ENCODE peak calls at places on chromosomes 7 and 10, in five cellular contexts. E is heart left ventricle, K is cardiac muscle cell, A is uterus, U is lower lobe of right lung. F is an unnamed sample. For H3K27me3 and H3K4me1, the result is how much of the 10 kb centered on the place peaks cover.

GRCh38 chr10:16646474-16647059 is 124.9 kb upstream of the C1QL3 start:
- DNase-seq in E (no peak), K (no peak), A (no peak), U (no peak), F (no peak)

GRCh38 chr7:11835260-11835659 is 3.3 kb upstream of the THSD7A start:
- DNase-seq in E (no peak), K (no peak), A (no peak), U (no peak), F (no peak)

GRCh38 chr10:1309969-1310789 is 254.0 kb downstream of the WDR37 start:
- DNase-seq in E (no peak), K (no peak), A (no peak), U (no peak), F (no peak)

GRCh38 chr10:133266056-133266795 is 10.4 kb downstream of the ADAM8 start:
- DNase-seq in E (no peak), K (no peak), A (no peak), U (no peak), F (no peak)

GRCh38 chr10:84179059-84179710 is 5.6 kb downstream of the GPR15LG start:
- DNase-seq in E (no peak), K (no peak), A (no peak), U (no peak), F (no peak)

GRCh38 chr10:92240289-92241157 is 50.4 kb downstream of the CPEB3 start:
- DNase-seq in E (peak), K (peak), A (peak), U (peak), F (peak)

GRCh38 chr7:68587599-68587998 is 1010.7 kb upstream of the AUTS2 start:
- DNase-seq in E (no peak), K (no peak), A (no peak), U (no peak), F (no peak)

GRCh38 chr10:117860823-117861222 is 185.9 kb downstream of the RAB11FIP2 start:
- DNase-seq in E (no peak), K (no peak), A (no peak), U (no peak), F (no peak)

GRCh38 chr10:5416981-5417380 is 4.6 kb downstream of the NET1 start:
- DNase-seq in E (no peak), K (no peak), A (no peak), U (no peak), F (no peak)

GRCh38 chr7:94710256-94710655 is 54.3 kb upstream of the SGCE start:
- DNase-seq in E (no peak), K (no peak), A (no peak), U (no peak), F (no peak)

GRCh38 chr10:22931948-22932347 is 4.1 kb downstream of the ARMC3 start:
- DNase-seq in E (no peak), K (no peak), A (no peak), U (no peak), F (no peak)

GRCh38 chr10:6269953-6270867 is 67.5 kb downstream of the PFKFB3 start:
- DNase-seq in E (no peak), K (no peak), A (no peak), U (peak), F (peak)

GRCh38 chr7:28465697-28466096 is 53.4 kb downstream of the CREB5 start:
- DNase-seq in E (no peak), K (no peak), A (no peak), U (no peak), F (no peak)

GRCh38 chr10:103806376-103807320 is 48.7 kb downstream of the SH3PXD2A start:
- DNase-seq in E (no peak), K (no peak), A (no peak), U (no peak), F (no peak)

GRCh38 chr10:25162391-25162790 is 12.4 kb upstream of the GPR158 start:
- DNase-seq in E (no peak), K (no peak), A (no peak), U (no peak), F (no peak)
- H3K27me3 ChIP-seq in E (under half), K (under half), A (under half), U (under half), F (under half)

GRCh38 chr7:69932034-69932628 is 333.9 kb downstream of the AUTS2 start:
- DNase-seq in E (no peak), K (peak), A (peak), U (no peak), F (peak)
- TF ChIP-seq CTCF in E (peak), K (peak), A (peak), U (peak), F (peak)

GRCh38 chr10:3811331-3811870 is 26.4 kb upstream of the KLF6 start:
- DNase-seq in E (peak), K (no peak), A (no peak), U (no peak), F (peak)
- H3K4me1 ChIP-seq in E (under half), K (under half), A (under half), U (half or more), F (half or more)

DNA sequence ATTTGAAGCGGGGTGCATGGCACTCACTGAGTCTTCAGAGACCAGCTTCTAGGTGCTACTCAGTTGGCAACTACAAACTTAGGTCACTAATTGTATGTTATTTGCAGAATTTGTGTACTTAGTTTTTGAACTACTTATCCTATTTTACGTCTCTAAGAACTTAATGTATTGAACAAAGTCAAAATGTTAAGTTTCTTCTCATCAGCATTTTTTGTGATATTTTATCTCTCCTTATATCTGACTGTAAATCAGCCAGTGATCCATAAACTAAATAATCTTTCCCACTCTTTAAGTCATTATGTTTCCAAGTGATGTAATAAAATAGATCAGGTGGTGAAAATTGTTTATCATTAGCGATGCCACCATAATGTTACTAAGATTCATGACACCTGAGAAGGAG is 60.3 kb upstream of the TMEM248 start:
- DNase-seq in E (no peak), K (no peak), A (no peak), U (no peak), F (no peak)
- H3K27me3 ChIP-seq in E (under half), K (under half), A (under half), U (under half), F (under half)

GRCh38 chr7:45217358-45217757 is 59.8 kb downstream of the RAMP3 start:
- DNase-seq in E (no peak), K (peak), A (no peak), U (no peak), F (no peak)
- TF ChIP-seq CTCF in E (peak), K (peak), A (no peak), U (peak), F (no peak)

GRCh38 chr10:124649209-124649608 is 95.0 kb downstream of the FAM53B start:
- DNase-seq in E (peak), K (no peak), A (peak), U (no peak), F (peak)
- H3K4me1 ChIP-seq in E (half or more), K (under half), A (under half), U (half or more), F (under half)

DNA sequence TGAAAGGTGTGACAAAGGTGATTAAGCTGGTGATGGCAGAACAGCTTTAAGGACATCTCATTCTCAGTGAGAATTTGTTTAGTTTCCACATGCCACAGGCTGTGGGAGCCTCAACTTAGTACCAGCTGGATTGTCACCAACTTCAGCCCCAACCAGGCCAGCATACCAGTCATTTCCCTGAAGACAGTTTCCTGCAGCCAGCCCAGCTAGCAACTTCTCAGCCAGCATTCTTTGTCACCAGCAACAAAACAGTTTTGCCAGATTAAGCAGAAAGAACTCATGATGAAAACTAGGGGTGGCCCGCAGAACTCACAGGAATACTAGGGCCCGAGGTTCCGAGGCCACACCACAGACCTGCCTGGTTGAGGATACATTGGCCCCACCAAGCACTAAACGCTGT is 68.8 kb upstream of the UNC5B start:
- DNase-seq in E (no peak), K (no peak), A (no peak), U (no peak), F (no peak)
- H3K27me3 ChIP-seq in E (under half), K (under half), A (under half), U (under half), F (under half)

GRCh38 chr10:75773139-75773801 is 341.8 kb downstream of the LRMDA start:
- DNase-seq in E (peak), K (no peak), A (no peak), U (no peak), F (peak)
- TF ChIP-seq CTCF in E (no peak), K (no peak), A (no peak), U (no peak), F (no peak)

GRCh38 chr7:44447874-44448425 is 42.5 kb downstream of the NUDCD3 start:
- DNase-seq in E (no peak), K (no peak), A (no peak), U (no peak), F (no peak)

GRCh38 chr7:44451123-44451522 is 39.3 kb downstream of the NUDCD3 start:
- DNase-seq in E (no peak), K (no peak), A (no peak), U (no peak), F (no peak)

GRCh38 chr7:44449531-44449930 is 40.9 kb downstream of the NUDCD3 start:
- DNase-seq in E (no peak), K (no peak), A (no peak), U (no peak), F (no peak)

GRCh38 chr7:44448456-44448855 is 42.0 kb downstream of the NUDCD3 start:
- DNase-seq in E (no peak), K (no peak), A (no peak), U (no peak), F (no peak)

GRCh38 chr7:44448922-44449321 is 41.5 kb downstream of the NUDCD3 start:
- DNase-seq in E (no peak), K (no peak), A (no peak), U (no peak), F (no peak)
- H3K4me1 ChIP-seq in E (under half), K (under half), A (under half), U (under half), F (under half)